ENCODE peak calls at places on chromosomes 7 and 10, in four cellular contexts. One of them, this sample, is unnamed.

GRCh38 chr7:44244282-44244681 is 43.5 kb downstream of the YKT6 start:
- DNase-seq in epithelial cell of esophagus: no peak
- DNase-seq in effector memory CD8-positive, alpha-beta T cell: no peak
- DNase-seq in NCI-H1417: no peak
- DNase-seq in this sample: peak; percentile 62

GRCh38 chr7:8251195-8251594 is 10.8 kb downstream of the ICA1 start:
- DNase-seq in epithelial cell of esophagus: peak; percentile 21
- DNase-seq in effector memory CD8-positive, alpha-beta T cell: no peak
- DNase-seq in NCI-H1417: no peak
- DNase-seq in this sample: no peak

GRCh38 chr10:24744966-24745365 is 21.3 kb upstream of the ARHGAP21 start:
- DNase-seq in epithelial cell of esophagus: no peak
- DNase-seq in effector memory CD8-positive, alpha-beta T cell: no peak
- DNase-seq in NCI-H1417: no peak
- DNase-seq in this sample: no peak

GRCh38 chr7:26156454-26157365 is 4.7 kb downstream of the NFE2L3 start:
- DNase-seq in epithelial cell of esophagus: peak; percentile 92
- DNase-seq in effector memory CD8-positive, alpha-beta T cell: peak; percentile 24
- DNase-seq in NCI-H1417: peak; percentile 23
- DNase-seq in this sample: no peak

GRCh38 chr7:131786204-131786603 is 229.8 kb upstream of the PODXL start:
- DNase-seq in epithelial cell of esophagus: no peak
- DNase-seq in effector memory CD8-positive, alpha-beta T cell: no peak
- DNase-seq in NCI-H1417: no peak
- DNase-seq in this sample: no peak

GRCh38 chr7:128876586-128876977 is 13.9 kb downstream of the ATP6V1F start:
- DNase-seq in epithelial cell of esophagus: no peak
- DNase-seq in effector memory CD8-positive, alpha-beta T cell: no peak
- DNase-seq in NCI-H1417: no peak
- DNase-seq in this sample: no peak

GRCh38 chr7:105782391-105783063 is 93.9 kb downstream of the ATXN7L1 start:
- DNase-seq in epithelial cell of esophagus: peak; percentile 86
- DNase-seq in effector memory CD8-positive, alpha-beta T cell: no peak
- DNase-seq in NCI-H1417: no peak
- DNase-seq in this sample: no peak

GRCh38 chr7:3028071-3028766 is 15.4 kb downstream of the CARD11 start:
- DNase-seq in epithelial cell of esophagus: peak; percentile 85
- DNase-seq in effector memory CD8-positive, alpha-beta T cell: no peak
- DNase-seq in NCI-H1417: no peak
- DNase-seq in this sample: no peak

GRCh38 chr7:71482284-71482683 is 350.3 kb downstream of the GALNT17 start:
- DNase-seq in epithelial cell of esophagus: no peak
- DNase-seq in effector memory CD8-positive, alpha-beta T cell: no peak
- DNase-seq in NCI-H1417: peak; percentile 96
- DNase-seq in this sample: no peak

GRCh38 chr7:100247152-100247757 is 27.5 kb downstream of the PVRIG start:
- DNase-seq in epithelial cell of esophagus: peak; percentile 91
- DNase-seq in effector memory CD8-positive, alpha-beta T cell: no peak
- DNase-seq in NCI-H1417: peak; percentile 79
- DNase-seq in this sample: peak; percentile 60

GRCh38 chr7:138603549-138604324 is 97.4 kb downstream of the SVOPL start:
- DNase-seq in epithelial cell of esophagus: no peak
- DNase-seq in effector memory CD8-positive, alpha-beta T cell: no peak
- DNase-seq in NCI-H1417: no peak
- DNase-seq in this sample: no peak